ENCODE peak calls at places on chromosomes 6 and 20, in seven cellular contexts. W, H, C, K, F, P and S are unnamed samples.

GRCh38 chr6:167799033-167799933 is 27.4 kb upstream of the AFDN start:
- DNase-seq in W (no peak), H (no peak), C (no peak), K (peak; percentile 28), F (no peak), P (no peak), S (no peak)

GRCh38 chr6:10151144-10151915 is 263.5 kb downstream of the TFAP2A start:
- DNase-seq in W (no peak), H (no peak), C (no peak), K (no peak), F (no peak), P (no peak), S (no peak)

GRCh38 chr20:44069203-44069931 is 117.6 kb downstream of the JPH2 start:
- DNase-seq in W (no peak), H (peak; percentile 26), C (no peak), K (no peak), F (no peak), P (no peak), S (peak; percentile 61)

GRCh38 chr6:142275146-142276006 is 26.4 kb upstream of the ADGRG6 start:
- DNase-seq in W (no peak), H (no peak), C (no peak), K (no peak), F (no peak), P (peak; percentile 6), S (no peak)

GRCh38 chr20:24738058-24738775 is 210.9 kb upstream of the CST7 start:
- DNase-seq in W (no peak), H (no peak), C (no peak), K (peak; percentile 24), F (no peak), P (no peak), S (no peak)

GRCh38 chr6:26026833-26027490 is 60.3 kb upstream of the HFE start:
- DNase-seq in W (peak; percentile 86), H (peak; percentile 97), C (peak; percentile 93), K (peak; percentile 94), F (peak; percentile 70), P (peak; percentile 41), S (peak; percentile 99)

GRCh38 chr20:1907586-1907985 is 12.4 kb downstream of the SIRPA start:
- DNase-seq in W (no peak), H (no peak), C (no peak), K (no peak), F (no peak), P (no peak), S (no peak)

GRCh38 chr6:81547149-81547548 is 205.3 kb downstream of the TENT5A start:
- DNase-seq in W (no peak), H (no peak), C (no peak), K (no peak), F (no peak), P (no peak), S (no peak)

GRCh38 chr20:62953839-62954703 is 1.6 kb downstream of the SLC17A9 start:
- DNase-seq in W (peak; percentile 70), H (peak; percentile 83), C (peak; percentile 88), K (peak; percentile 64), F (peak; percentile 56), P (no peak), S (peak; percentile 75)

GRCh38 chr6:73665686-73666319 is 12.0 kb upstream of the SLC17A5 start:
- DNase-seq in W (no peak), H (no peak), C (no peak), K (no peak), F (no peak), P (no peak), S (no peak)

GRCh38 chr6:50791900-50792508 is 26.7 kb upstream of the TFAP2B start:
- DNase-seq in W (peak; percentile 75), H (peak; percentile 51), C (no peak), K (no peak), F (no peak), P (peak; percentile 9), S (no peak)

GRCh38 chr6:15622045-15622750 is 40.6 kb downstream of the DTNBP1 start:
- DNase-seq in W (no peak), H (no peak), C (no peak), K (no peak), F (no peak), P (no peak), S (no peak)

GRCh38 chr20:53034899-53035298 is 62.7 kb downstream of the TSHZ2 start:
- DNase-seq in W (peak; percentile 13), H (peak; percentile 51), C (no peak), K (no peak), F (no peak), P (no peak), S (no peak)

GRCh38 chr6:6191909-6192308 is 128.6 kb downstream of the F13A1 start:
- DNase-seq in W (no peak), H (no peak), C (no peak), K (no peak), F (no peak), P (no peak), S (no peak)

GRCh38 chr6:128822271-128822670 is 60.7 kb upstream of the LAMA2 start:
- DNase-seq in W (no peak), H (no peak), C (no peak), K (no peak), F (no peak), P (no peak), S (no peak)

GRCh38 chr6:122717350-122717749 is 62.2 kb upstream of the FABP7 start:
- DNase-seq in W (peak; percentile 67), H (no peak), C (no peak), K (no peak), F (no peak), P (no peak), S (no peak)

GRCh38 chr6:118810420-118811027 is 83.4 kb upstream of the ASF1A start:
- DNase-seq in W (no peak), H (no peak), C (peak; percentile 54), K (no peak), F (no peak), P (no peak), S (peak; percentile 81)

GRCh38 chr6:46729810-46730342 is 5.3 kb downstream of the PLA2G7 start:
- DNase-seq in W (no peak), H (no peak), C (no peak), K (no peak), F (no peak), P (no peak), S (no peak)

GRCh38 chr6:73746776-73747175 is 50.8 kb downstream of the CD109 start:
- DNase-seq in W (no peak), H (no peak), C (no peak), K (no peak), F (no peak), P (no peak), S (no peak)

GRCh38 chr6:51394061-51394460 is 575.4 kb downstream of the TFAP2B start:
- DNase-seq in W (no peak), H (no peak), C (no peak), K (no peak), F (no peak), P (no peak), S (no peak)

GRCh38 chr6:84805145-84805544 is 40.7 kb upstream of the TBX18 start:
- DNase-seq in W (no peak), H (no peak), C (no peak), K (no peak), F (no peak), P (no peak), S (no peak)

GRCh38 chr20:37522258-37523011 is 1.4 kb downstream of the NNAT start:
- DNase-seq in W (peak; percentile 56), H (peak; percentile 56), C (peak; percentile 82), K (peak; percentile 87), F (no peak), P (no peak), S (no peak)

GRCh38 chr6:81741689-81742088 is 10.8 kb downstream of the TENT5A start:
- DNase-seq in W (no peak), H (no peak), C (no peak), K (no peak), F (no peak), P (no peak), S (no peak)

GRCh38 chr6:97586344-97586743 is 303.3 kb upstream of the MMS22L start:
- DNase-seq in W (peak; percentile 50), H (peak; percentile 58), C (no peak), K (no peak), F (no peak), P (no peak), S (no peak)

GRCh38 chr20:10682939-10683338 is 9.1 kb upstream of the JAG1 start:
- DNase-seq in W (no peak), H (no peak), C (no peak), K (no peak), F (no peak), P (no peak), S (no peak)

GRCh38 chr20:45953672-45954071 is 18.3 kb downstream of the ZNF335 start:
- DNase-seq in W (no peak), H (no peak), C (peak; percentile 31), K (no peak), F (no peak), P (no peak), S (no peak)

GRCh38 chr6:108544586-108544985 is 16.1 kb upstream of the FOXO3 start:
- DNase-seq in W (no peak), H (no peak), C (no peak), K (no peak), F (no peak), P (no peak), S (no peak)
- H3K4me1 ChIP-seq in W (no peaks in the 10 kb centered on the region), H (no peaks in the 10 kb centered on the region), C (peaks cover 10% of the 10 kb centered on the region), K (peaks cover 3% of the 10 kb centered on the region), F (no peaks in the 10 kb centered on the region), P (no peaks in the 10 kb centered on the region), S (peaks cover 7% of the 10 kb centered on the region)

DNA sequence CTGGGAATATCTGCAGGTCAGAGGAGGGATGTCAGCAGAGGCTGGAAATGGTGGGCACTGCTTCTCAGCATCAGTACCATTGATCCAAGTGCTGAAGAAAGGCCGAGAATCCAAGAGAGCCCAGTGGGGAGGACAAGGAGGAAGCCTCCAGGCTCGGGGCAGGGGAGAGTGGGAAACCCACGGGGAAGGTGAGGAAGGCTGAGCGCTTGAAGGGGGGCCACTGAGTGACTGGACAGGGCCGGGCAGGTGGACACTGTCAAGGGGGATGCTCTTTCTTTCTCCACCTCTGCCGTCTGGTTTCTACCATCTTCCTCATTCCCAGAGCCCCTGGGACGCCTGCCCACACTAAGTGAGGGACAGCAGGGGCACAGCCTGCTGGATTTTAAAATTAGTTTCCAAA is 335.0 kb downstream of the CDH4 start:
- DNase-seq in W (no peak), H (no peak), C (no peak), K (no peak), F (no peak), P (no peak), S (no peak)
- H3K4me3 ChIP-seq in W (no peak overlapping the region), H (no peak overlapping the region), C (no peak overlapping the region), K (no peak overlapping the region), F (no peak overlapping the region), P (no peak overlapping the region), S (no peak overlapping the region)

GRCh38 chr20:32359633-32360332 is 1.7 kb downstream of the ASXL1 start:
- DNase-seq in W (no peak), H (no peak), C (no peak), K (no peak), F (no peak), P (no peak), S (peak; percentile 47)
- H3K4me1 ChIP-seq in W (peaks cover 22% of the 10 kb centered on the region), H (no peaks in the 10 kb centered on the region), C (peaks cover 60% of the 10 kb centered on the region), K (peaks cover 3% of the 10 kb centered on the region), F (no peaks in the 10 kb centered on the region), P (peaks cover 59% of the 10 kb centered on the region), S (peaks cover 86% of the 10 kb centered on the region)

GRCh38 chr6:72579865-72580264 is 42.0 kb upstream of the KCNQ5 start:
- DNase-seq in W (no peak), H (no peak), C (no peak), K (no peak), F (no peak), P (no peak), S (no peak)
- H3K4me3 ChIP-seq in W (no peak overlapping the region), H (no peak overlapping the region), C (no peak overlapping the region), K (no peak overlapping the region), F (no peak overlapping the region), P (no peak overlapping the region), S (no peak overlapping the region)

GRCh38 chr6:131059486-131059885 is 3.6 kb downstream of the EPB41L2 start:
- DNase-seq in W (no peak), H (no peak), C (no peak), K (no peak), F (no peak), P (peak; percentile 13), S (no peak)
- H3K4me1 ChIP-seq in W (peaks cover 6% of the 10 kb centered on the region), H (peaks cover 3% of the 10 kb centered on the region), C (peaks cover 18% of the 10 kb centered on the region), K (peaks cover 6% of the 10 kb centered on the region), F (peaks cover 3% of the 10 kb centered on the region), P (peaks cover 16% of the 10 kb centered on the region), S (peaks cover 20% of the 10 kb centered on the region)